ENCODE peak calls at places on chromosome 18, in six cellular contexts. Z is fibroblast of the aortic adventitia, T is IMR-90, G is AG10803, D is spleen, F is foreskin fibroblast. C is an unnamed sample.

GRCh38 chr18:68507781-68508180 is 207.1 kb downstream of the TMX3 start:
- DNase-seq in T (peak), G (no peak), Z (peak), D (no peak), F (no peak), C (peak)

GRCh38 chr18:45764000-45764686 is 40.2 kb downstream of the SLC14A1 start:
- DNase-seq in D (no peak), Z (peak), F (peak), G (no peak), T (peak), C (peak)

GRCh38 chr18:58158008-58158407 is 114.0 kb downstream of the NEDD4L start:
- DNase-seq in D (no peak), F (peak), G (no peak), Z (no peak), T (peak), C (no peak)

GRCh38 chr18:34509163-34509562 is 200.9 kb upstream of the DTNA start:
- DNase-seq in G (no peak), Z (no peak), T (no peak), D (no peak), F (no peak), C (no peak)

GRCh38 chr18:24138884-24139616 is at the start of gene CABYR:
- DNase-seq in D (peak), F (peak), G (peak), Z (peak), T (peak), C (peak)

GRCh38 chr18:66511810-66512209 is 92.1 kb downstream of the CDH19 start:
- DNase-seq in T (no peak), G (no peak), D (no peak), F (no peak), Z (no peak), C (peak)

GRCh38 chr18:8264861-8265411 is 344.3 kb upstream of the RAB12 start:
- DNase-seq in D (no peak), F (peak), Z (peak), T (peak), G (no peak), C (peak)

GRCh38 chr18:58005885-58006523 is 38.0 kb upstream of the NEDD4L start:
- DNase-seq in T (peak), G (peak), D (no peak), F (peak), Z (peak), C (peak)

GRCh38 chr18:67520276-67521035 is 3.9 kb upstream of the DSEL start:
- DNase-seq in D (no peak), Z (peak), G (peak), F (peak), T (peak), C (peak)

GRCh38 chr18:22170421-22171262 is 1.3 kb downstream of the GATA6 start:
- DNase-seq in Z (peak), D (peak), F (peak), T (peak), G (peak), C (peak)

GRCh38 chr18:60411715-60412114 is 39.1 kb upstream of the MC4R start:
- DNase-seq in D (no peak), G (no peak), Z (no peak), F (no peak), T (no peak), C (peak)

GRCh38 chr18:27797484-27797883 is 379.4 kb downstream of the CDH2 start:
- DNase-seq in G (no peak), T (no peak), F (no peak), Z (no peak), D (no peak), C (no peak)

GRCh38 chr18:23825496-23825895 is 136.2 kb downstream of the LAMA3 start:
- DNase-seq in Z (peak), F (peak), T (no peak), G (peak), D (no peak), C (peak)

GRCh38 chr18:8758466-8758865 is 53.1 kb downstream of the MTCL1 start:
- DNase-seq in D (no peak), T (no peak), Z (no peak), G (no peak), F (no peak), C (peak)

GRCh38 chr18:31197676-31198075 is 35.0 kb upstream of the DSC1 start:
- DNase-seq in F (no peak), Z (no peak), G (no peak), T (no peak), D (no peak), C (peak)

GRCh38 chr18:70621710-70622109 is 332.9 kb downstream of the SOCS6 start:
- DNase-seq in G (no peak), D (no peak), Z (no peak), T (no peak), F (no peak), C (no peak)

GRCh38 chr18:60775978-60776377 is 403.4 kb upstream of the MC4R start:
- DNase-seq in F (no peak), G (no peak), D (no peak), T (no peak), Z (no peak), C (no peak)

GRCh38 chr18:56235773-56236115 is 402.6 kb downstream of the TXNL1 start:
- DNase-seq in D (no peak), T (no peak), Z (no peak), G (no peak), F (peak), C (no peak)

GRCh38 chr18:12394428-12394827 is 13.3 kb upstream of the PRELID3A start:
- DNase-seq in T (no peak), G (no peak), Z (no peak), D (peak), F (peak), C (peak)

GRCh38 chr18:57764087-57764486 is 39.0 kb downstream of the ATP8B1 start:
- DNase-seq in F (no peak), D (no peak), T (no peak), G (no peak), Z (no peak), C (no peak)

GRCh38 chr18:31658670-31659573 is 25.5 kb downstream of the B4GALT6 start:
- DNase-seq in G (no peak), Z (no peak), F (no peak), D (no peak), T (no peak), C (no peak)

GRCh38 chr18:40555914-40556313 is 1399.1 kb upstream of the PIK3C3 start:
- DNase-seq in F (peak), Z (no peak), D (no peak), G (no peak), T (peak), C (peak)

GRCh38 chr18:2410688-2411087 is 160.6 kb downstream of the METTL4 start:
- DNase-seq in Z (peak), G (no peak), D (no peak), F (no peak), T (no peak), C (peak)

GRCh38 chr18:59540819-59541218 is 156.4 kb downstream of the CCBE1 start:
- DNase-seq in G (peak), T (peak), D (no peak), F (peak), Z (peak), C (peak)

GRCh38 chr18:59357928-59358327 is 1.1 kb downstream of the LMAN1 start:
- DNase-seq in T (peak), D (no peak), Z (peak), F (peak), G (peak), C (peak)

GRCh38 chr18:47737198-47737830 is 193.1 kb downstream of the SMAD2 start:
- DNase-seq in T (no peak), Z (no peak), D (no peak), F (no peak), G (no peak), C (no peak)

GRCh38 chr18:22451796-22452195 is 34.1 kb upstream of the CTAGE1 start:
- DNase-seq in F (no peak), T (no peak), D (no peak), Z (no peak), G (no peak), C (no peak)

GRCh38 chr18:79524181-79525078 is 128.7 kb downstream of the NFATC1 start:
- DNase-seq in Z (no peak), D (peak), G (no peak), T (no peak), F (no peak), C (no peak)

GRCh38 chr18:51890762-51891161 is 449.2 kb upstream of the DCC start:
- DNase-seq in Z (no peak), F (peak), G (peak), D (no peak), T (peak), C (peak)

GRCh38 chr18:77251730-77252050 is 2.0 kb downstream of the GALR1 start:
- DNase-seq in D (no peak), F (peak), Z (no peak), G (no peak), T (no peak), C (no peak)
- H3K4me3 ChIP-seq in D (no peak), F (no peak), Z (no peak), G (no peak), T (no peak), C (no peak)

GRCh38 chr18:35513181-35513932 is 15.6 kb upstream of the INO80C start:
- DNase-seq in Z (peak), D (no peak), T (peak), F (peak), G (peak), C (peak)

GRCh38 chr18:35510071-35511010 is 12.6 kb upstream of the INO80C start:
- DNase-seq in G (no peak), F (no peak), T (no peak), Z (no peak), D (no peak), C (no peak)

GRCh38 chr18:35511428-35511827 is 13.7 kb upstream of the INO80C start:
- DNase-seq in G (no peak), T (no peak), F (no peak), Z (no peak), D (no peak), C (no peak)

GRCh38 chr18:35512761-35513160 is 15.0 kb upstream of the INO80C start:
- DNase-seq in F (no peak), D (no peak), G (no peak), Z (no peak), T (no peak), C (no peak)

DNA sequence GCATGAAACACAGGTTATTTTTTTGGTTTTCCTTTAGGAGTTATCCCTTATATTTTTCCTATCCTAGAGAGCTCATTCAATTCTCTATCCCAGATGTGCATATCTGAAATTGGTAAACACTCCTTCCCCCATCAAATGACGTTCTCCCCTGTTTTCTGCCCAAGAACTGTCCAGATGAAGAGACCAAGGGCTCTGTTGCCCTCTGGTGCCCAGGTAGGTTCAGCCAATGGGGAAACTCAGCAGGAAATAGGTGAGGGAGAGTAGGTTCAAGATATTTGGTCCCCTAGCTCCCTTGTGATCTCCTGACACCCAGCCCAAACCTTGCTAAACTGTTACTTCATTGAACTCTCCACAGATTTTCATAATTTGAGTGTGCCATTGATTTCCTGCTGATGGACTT is 14.1 kb upstream of the INO80C start:
- DNase-seq in Z (no peak), D (no peak), F (no peak), G (no peak), T (no peak), C (no peak)
- TF ChIP-seq CTCF in Z (no peak), D (no peak), F (no peak), G (no peak), T (no peak), C (no peak)

GRCh38 chr18:36672437-36673344 is 156.1 kb downstream of the TPGS2 start:
- DNase-seq in T (peak), G (peak), Z (peak), D (no peak), F (peak), C (peak)
- H3K4me3 ChIP-seq in T (peak), G (peak), Z (peak), D (no peak), F (peak), C (peak)

GRCh38 chr18:73980289-73980979 is 167.2 kb downstream of the FBXO15 start:
- DNase-seq in D (no peak), Z (peak), G (peak), T (peak), F (peak), C (peak)
- TF ChIP-seq CTCF in D (no peak), Z (peak), G (peak), T (peak), F (peak), C (peak)

DNA sequence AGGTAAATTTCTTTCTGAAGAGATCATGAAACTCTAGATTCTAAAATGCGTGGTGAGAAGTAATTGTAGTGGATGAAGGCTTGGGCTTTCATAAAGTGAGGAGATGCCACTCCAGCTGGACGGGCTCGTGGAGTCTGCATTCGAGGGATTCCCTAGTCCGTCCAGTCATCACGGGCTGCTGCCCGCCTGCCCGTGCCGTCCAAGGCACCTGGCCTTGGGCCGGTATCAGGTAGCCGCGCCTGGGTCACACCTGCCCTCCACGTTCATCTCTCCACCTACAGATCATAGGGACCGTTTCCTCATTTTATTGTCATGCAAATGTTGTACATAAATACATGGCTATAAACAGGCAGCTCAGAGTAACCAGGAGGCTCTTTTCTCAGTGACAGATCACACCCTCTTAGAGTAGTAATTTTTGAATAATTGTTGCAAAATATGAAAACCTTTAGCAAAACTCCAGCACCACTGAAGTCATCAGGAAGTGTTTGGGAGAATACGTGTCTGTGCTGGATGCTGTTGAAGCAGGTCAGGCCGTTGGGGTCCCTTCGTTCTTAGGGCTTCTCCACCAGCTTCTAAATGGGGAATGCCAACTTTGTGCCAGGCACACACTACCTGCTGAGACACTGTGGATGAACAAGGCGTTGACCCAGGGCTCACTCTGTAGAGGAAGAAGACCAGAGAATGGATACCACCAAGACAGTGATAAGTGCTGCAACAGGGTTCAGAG is 112.6 kb downstream of the FAM210A start:
- DNase-seq in D (peak), Z (no peak), G (no peak), F (no peak), T (no peak), C (no peak)
- H3K4me3 ChIP-seq in D (no peak), Z (no peak), G (no peak), F (no peak), T (no peak), C (no peak)

GRCh38 chr18:3867252-3867651 is 417.3 kb downstream of the TGIF1 start:
- DNase-seq in F (no peak), G (no peak), T (no peak), Z (no peak), D (no peak), C (no peak)

GRCh38 chr18:3867768-3868445 is 417.9 kb downstream of the TGIF1 start:
- DNase-seq in Z (peak), D (no peak), T (no peak), F (no peak), G (peak), C (peak)

GRCh38 chr18:3871687-3872086 is 421.7 kb downstream of the TGIF1 start:
- DNase-seq in D (no peak), T (no peak), F (no peak), G (no peak), Z (no peak), C (no peak)

GRCh38 chr18:3870914-3871313 is 420.9 kb downstream of the TGIF1 start:
- DNase-seq in Z (no peak), T (no peak), G (no peak), D (no peak), F (no peak), C (no peak)

GRCh38 chr18:3869848-3870247 is 419.9 kb downstream of the TGIF1 start:
- DNase-seq in Z (peak), G (peak), T (peak), F (peak), D (no peak), C (peak)
- TF ChIP-seq CTCF in Z (peak), G (peak), T (peak), F (peak), D (peak), C (peak)

DNA sequence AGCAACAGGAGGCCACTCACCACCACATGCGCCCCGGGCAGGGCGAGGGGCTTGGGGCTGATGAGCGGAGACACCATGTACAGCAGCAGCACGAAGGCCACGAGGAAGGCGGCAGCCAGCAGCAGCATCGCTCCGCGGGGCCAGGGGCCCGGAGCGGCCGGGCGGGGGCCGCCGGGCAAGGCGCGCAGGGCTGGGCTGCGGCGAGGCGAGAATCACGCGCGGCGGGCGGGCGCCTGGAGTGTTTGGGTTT is at the start of gene KDSR:
- DNase-seq in D (no peak), F (no peak), G (no peak), T (no peak), Z (no peak), C (no peak)
- H3K4me3 ChIP-seq in D (peak), F (peak), G (peak), T (peak), Z (peak), C (peak)

DNA sequence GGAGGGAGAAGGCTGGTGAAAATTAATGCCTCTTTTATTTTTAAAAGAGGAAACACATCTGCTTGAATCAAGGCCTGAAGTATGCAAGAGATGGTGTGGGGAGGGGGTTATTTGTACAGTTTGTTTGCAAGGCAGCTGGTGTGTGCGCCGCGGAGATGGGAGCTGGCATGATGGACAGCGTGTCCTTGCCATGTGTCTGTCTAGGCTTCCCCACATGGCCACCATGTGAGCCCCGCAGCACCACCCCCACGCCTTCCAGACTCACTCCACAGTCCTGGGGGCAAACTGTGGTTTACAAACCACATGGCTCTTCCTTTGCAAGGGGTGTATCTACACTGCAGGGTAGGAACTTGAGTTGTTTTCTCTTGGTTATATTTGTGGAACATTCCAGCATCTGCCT is 154.7 kb upstream of the APCDD1 start:
- DNase-seq in T (no peak), Z (no peak), G (peak), F (peak), D (no peak), C (no peak)
- TF ChIP-seq CTCF in T (no peak), Z (no peak), G (no peak), F (no peak), D (no peak), C (no peak)

C was measured in fibroblast of pulmonary artery.